ENCODE peak calls at places on chromosomes 5 and 9, in nine cellular contexts. E, X, L, J, M, Q, I, V and U are unnamed samples.

GRCh38 chr9:118609355-118610044 is 759.7 kb downstream of the BRINP1 start:
- DNase-seq in E (no peak), X (peak), L (no peak), J (no peak), M (no peak), Q (no peak), I (no peak), V (no peak), U (peak)

GRCh38 chr5:65479527-65479926 is 2.2 kb downstream of the ADAMTS6 start:
- DNase-seq in E (no peak), X (no peak), L (no peak), J (no peak), M (no peak), Q (no peak), I (no peak), V (no peak), U (no peak)

GRCh38 chr9:96232539-96233241 is 69.3 kb downstream of the HSD17B3 start:
- DNase-seq in E (peak), X (peak), L (peak), J (peak), M (peak), Q (peak), I (no peak), V (no peak), U (no peak)

GRCh38 chr9:21102311-21102710 is 24.6 kb upstream of the IFNB1 start:
- DNase-seq in E (no peak), X (peak), L (no peak), J (no peak), M (no peak), Q (no peak), I (no peak), V (no peak), U (no peak)

GRCh38 chr9:85527331-85528015 is 214.3 kb downstream of the AGTPBP1 start:
- DNase-seq in E (no peak), X (no peak), L (no peak), J (no peak), M (no peak), Q (no peak), I (no peak), V (no peak), U (no peak)

GRCh38 chr5:55534436-55535198 is at the start of gene PLPP1:
- DNase-seq in E (peak), X (peak), L (peak), J (peak), M (peak), Q (peak), I (peak), V (peak), U (no peak)

GRCh38 chr5:133227897-133228296 is 176.1 kb downstream of the HSPA4 start:
- DNase-seq in E (no peak), X (no peak), L (no peak), J (no peak), M (no peak), Q (no peak), I (no peak), V (no peak), U (no peak)

GRCh38 chr9:131165523-131165922 is 40.1 kb downstream of the NUP214 start:
- DNase-seq in E (no peak), X (no peak), L (no peak), J (no peak), M (no peak), Q (no peak), I (no peak), V (no peak), U (no peak)

GRCh38 chr5:88833371-88834107 is 49.4 kb downstream of the MEF2C start:
- DNase-seq in E (peak), X (peak), L (no peak), J (no peak), M (peak), Q (peak), I (no peak), V (no peak), U (no peak)

GRCh38 chr5:147431586-147431985 is 78.3 kb downstream of the DPYSL3 start:
- DNase-seq in E (no peak), X (no peak), L (no peak), J (no peak), M (no peak), Q (no peak), I (no peak), V (no peak), U (no peak)

GRCh38 chr5:56914678-56915077 is 5.3 kb downstream of the SETD9 start:
- DNase-seq in E (no peak), X (no peak), L (no peak), J (no peak), M (no peak), Q (no peak), I (no peak), V (no peak), U (no peak)

GRCh38 chr9:4603830-4604229 is 58.3 kb upstream of the PLPP6 start:
- DNase-seq in E (no peak), X (no peak), L (no peak), J (no peak), M (no peak), Q (no peak), I (no peak), V (no peak), U (no peak)

GRCh38 chr9:137969685-137970084 is 92.1 kb downstream of the CACNA1B start:
- DNase-seq in E (no peak), X (no peak), L (no peak), J (no peak), M (no peak), Q (no peak), I (no peak), V (no peak), U (no peak)

GRCh38 chr5:159571501-159572244 is 241.4 kb upstream of the IL12B start:
- DNase-seq in E (no peak), X (no peak), L (peak), J (no peak), M (no peak), Q (no peak), I (no peak), V (no peak), U (no peak)

GRCh38 chr5:150860422-150860821 is 14.1 kb downstream of the IRGM start:
- DNase-seq in E (no peak), X (no peak), L (no peak), J (no peak), M (no peak), Q (no peak), I (no peak), V (no peak), U (no peak)

GRCh38 chr9:120235081-120235480 is 344.9 kb downstream of the CDK5RAP2 start:
- DNase-seq in E (no peak), X (no peak), L (no peak), J (no peak), M (no peak), Q (no peak), I (no peak), V (no peak), U (no peak)

GRCh38 chr5:75677607-75678006 is 39.6 kb downstream of the POC5 start:
- DNase-seq in E (no peak), X (no peak), L (no peak), J (no peak), M (no peak), Q (no peak), I (no peak), V (no peak), U (no peak)

GRCh38 chr9:89137548-89138462 is 40.8 kb downstream of the SHC3 start:
- DNase-seq in E (peak), X (peak), L (peak), J (no peak), M (peak), Q (peak), I (no peak), V (no peak), U (peak)